ENCODE peak calls at places on chromosomes 16 and 17, in nine cellular contexts. H, E, V, I, U, Y, A, R and T are unnamed samples.

GRCh38 chr16:72987480-72987901 is 60.4 kb downstream of the ZFHX3 start:
- DNase-seq in H (no peak), E (no peak), V (no peak), I (no peak), U (no peak), Y (no peak), A (no peak), R (no peak), T (peak; percentile 38)

GRCh38 chr16:705748-706188 is at the start of gene FBXL16:
- DNase-seq in H (no peak), E (no peak), V (no peak), I (no peak), U (peak; percentile 98), Y (peak; percentile 66), A (no peak), R (no peak), T (peak; percentile 68)

GRCh38 chr17:969767-970387 is 9.7 kb downstream of the NXN start:
- DNase-seq in H (no peak), E (no peak), V (no peak), I (no peak), U (peak; percentile 28), Y (no peak), A (no peak), R (no peak), T (peak; percentile 55)

GRCh38 chr17:57523926-57524634 is 221.0 kb downstream of the CCDC182 start:
- DNase-seq in H (no peak), E (no peak), V (no peak), I (peak; percentile 29), U (no peak), Y (no peak), A (no peak), R (no peak), T (no peak)

GRCh38 chr17:78583091-78583490 is 5.9 kb upstream of the DNAH17 start:
- DNase-seq in H (no peak), E (no peak), V (no peak), I (no peak), U (peak; percentile 63), Y (no peak), A (no peak), R (no peak), T (peak; percentile 84)

GRCh38 chr16:11064202-11064540 is 119.8 kb downstream of the CLEC16A start:
- DNase-seq in H (no peak), E (no peak), V (no peak), I (no peak), U (no peak), Y (no peak), A (no peak), R (no peak), T (no peak)

GRCh38 chr17:47733414-47734288 is 615 bp downstream of the TBX21 start:
- DNase-seq in H (peak; percentile 58), E (no peak), V (no peak), I (no peak), U (peak; percentile 82), Y (no peak), A (no peak), R (peak; percentile 28), T (peak; percentile 76)

GRCh38 chr17:38557395-38557794 is 48.4 kb downstream of the SRCIN1 start:
- DNase-seq in H (no peak), E (no peak), V (no peak), I (no peak), U (no peak), Y (no peak), A (no peak), R (no peak), T (no peak)

GRCh38 chr17:6660765-6661463 is 9.4 kb downstream of the C17orf100 start:
- DNase-seq in H (peak; percentile 42), E (no peak), V (peak; percentile 66), I (no peak), U (no peak), Y (no peak), A (peak; percentile 85), R (no peak), T (peak; percentile 39)

GRCh38 chr16:79372504-79373184 is 227.9 kb downstream of the MAF start:
- DNase-seq in H (no peak), E (no peak), V (no peak), I (no peak), U (no peak), Y (no peak), A (no peak), R (no peak), T (no peak)

GRCh38 chr16:85888405-85889331 is 10.3 kb upstream of the IRF8 start:
- DNase-seq in H (peak; percentile 47), E (no peak), V (no peak), I (no peak), U (no peak), Y (no peak), A (no peak), R (no peak), T (no peak)
- H3K27ac ChIP-seq in H (no peak overlapping the region), E (no peak overlapping the region), V (peak overlapping the region; percentile 47), I (no peak overlapping the region), U (no peak overlapping the region), Y (no peak overlapping the region), A (no peak overlapping the region), R (no peak overlapping the region), T (no peak overlapping the region)

GRCh38 chr16:56645838-56646237 is 5.8 kb upstream of the MT1B start:
- DNase-seq in H (no peak), E (no peak), V (no peak), I (no peak), U (no peak), Y (no peak), A (no peak), R (no peak), T (no peak)

GRCh38 chr16:56643833-56644232 is 5.4 kb downstream of the MT1A start:
- DNase-seq in H (no peak), E (no peak), V (no peak), I (no peak), U (no peak), Y (no peak), A (no peak), R (no peak), T (no peak)

GRCh38 chr16:56645311-56645710 is 6.4 kb upstream of the MT1B start:
- DNase-seq in H (no peak), E (no peak), V (no peak), I (no peak), U (no peak), Y (no peak), A (no peak), R (no peak), T (no peak)

GRCh38 chr16:56641166-56641565 is 2.7 kb downstream of the MT1A start:
- DNase-seq in H (no peak), E (no peak), V (no peak), I (no peak), U (no peak), Y (no peak), A (no peak), R (no peak), T (no peak)

GRCh38 chr16:56643080-56643778 is 4.8 kb downstream of the MT1A start:
- DNase-seq in H (peak; percentile 86), E (peak; percentile 61), V (peak; percentile 73), I (peak; percentile 90), U (no peak), Y (no peak), A (peak; percentile 56), R (peak; percentile 39), T (peak; percentile 89)
- TF ChIP-seq CTCF in H (peak; percentile 19), E (peak; percentile 46), V (peak; percentile 67), I (no peak), U (no peak), Y (no peak), A (peak; percentile 31), R (peak; percentile 46), T (peak; percentile 75)

DNA sequence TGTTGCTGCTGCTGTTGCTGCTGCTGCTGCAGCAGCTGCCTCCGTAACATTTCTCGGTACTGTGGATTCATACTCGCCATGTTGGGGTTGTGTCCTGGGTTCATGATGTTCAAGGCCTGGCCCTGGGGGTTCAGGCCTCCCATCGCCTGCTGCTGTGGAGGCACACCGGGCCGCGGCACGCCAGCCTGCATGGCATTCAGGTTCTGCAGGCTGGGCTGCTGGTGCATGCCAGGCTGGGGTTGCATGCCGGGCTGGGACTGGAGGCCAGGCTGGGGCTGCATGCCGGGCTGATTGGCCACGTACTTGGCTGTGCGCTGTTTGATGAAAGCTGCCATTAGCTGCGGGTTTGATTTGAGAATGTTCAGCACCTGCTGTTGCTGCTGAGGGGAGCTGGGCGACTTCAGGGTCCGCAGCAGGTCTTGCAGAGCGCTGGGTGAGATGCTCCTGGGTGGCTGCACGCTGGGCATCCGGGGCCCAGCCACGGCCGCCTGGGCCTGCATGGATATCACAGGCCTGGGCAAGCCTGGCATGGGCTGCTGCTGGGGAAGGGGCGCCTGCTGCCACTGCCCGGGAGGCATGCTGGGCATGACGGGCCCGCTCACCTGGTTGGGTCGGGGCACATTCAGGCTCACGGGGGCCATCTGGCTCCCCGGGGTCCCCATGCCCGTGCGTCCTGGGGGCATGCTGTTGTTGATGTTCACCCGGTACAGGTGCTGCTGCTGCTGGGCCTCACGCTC is 11.3 kb upstream of the TRAP1 start:
- DNase-seq in H (no peak), E (no peak), V (no peak), I (no peak), U (no peak), Y (no peak), A (no peak), R (no peak), T (no peak)
- H3K27me3 ChIP-seq in H (no peaks in the 10 kb centered on the region), E (no peaks in the 10 kb centered on the region), V (no peaks in the 10 kb centered on the region), I (no peaks in the 10 kb centered on the region), U (no peaks in the 10 kb centered on the region), Y (no peaks in the 10 kb centered on the region), A (no peaks in the 10 kb centered on the region), R (no peaks in the 10 kb centered on the region), T (no peaks in the 10 kb centered on the region)

GRCh38 chr16:75761111-75761510 is 34.8 kb upstream of the CPHXL start:
- DNase-seq in H (no peak), E (no peak), V (peak; percentile 26), I (no peak), U (no peak), Y (no peak), A (no peak), R (no peak), T (no peak)

GRCh38 chr16:75762746-75763145 is 36.5 kb upstream of the CPHXL start:
- DNase-seq in H (no peak), E (no peak), V (no peak), I (no peak), U (no peak), Y (no peak), A (no peak), R (no peak), T (no peak)

GRCh38 chr16:75760018-75760519 is 33.8 kb upstream of the CPHXL start:
- DNase-seq in H (no peak), E (no peak), V (no peak), I (no peak), U (no peak), Y (no peak), A (no peak), R (no peak), T (no peak)

GRCh38 chr16:75764154-75764768 is 38.0 kb upstream of the CPHXL start:
- DNase-seq in H (peak; percentile 62), E (peak; percentile 50), V (peak; percentile 45), I (peak; percentile 60), U (peak; percentile 74), Y (peak; percentile 36), A (peak; percentile 47), R (peak; percentile 71), T (peak; percentile 78)

DNA sequence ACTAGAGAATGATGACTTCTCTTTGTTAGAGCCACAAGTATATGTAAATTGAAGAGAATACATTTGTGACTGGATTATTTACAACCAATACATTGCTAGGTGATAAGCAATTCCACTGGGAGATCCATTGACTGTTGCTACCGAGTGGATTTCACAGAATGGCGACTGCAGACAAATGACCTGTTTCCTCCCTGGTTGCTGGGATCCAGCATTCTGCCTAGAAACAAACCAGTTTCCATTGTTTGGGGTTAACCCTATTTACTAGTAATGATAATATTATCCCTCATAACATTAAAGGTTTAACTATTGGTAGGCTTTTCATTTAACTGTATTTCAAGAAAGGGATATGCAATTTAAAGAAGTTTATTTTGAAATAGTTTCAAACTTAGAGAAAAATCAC is 37.0 kb upstream of the CPHXL start:
- DNase-seq in H (no peak), E (no peak), V (no peak), I (no peak), U (no peak), Y (no peak), A (no peak), R (no peak), T (no peak)
- H3K27ac ChIP-seq in H (no peak overlapping the region), E (no peak overlapping the region), V (no peak overlapping the region), I (no peak overlapping the region), U (no peak overlapping the region), Y (no peak overlapping the region), A (no peak overlapping the region), R (no peak overlapping the region), T (no peak overlapping the region)